ENCODE peak calls at places on chromosomes 1 and 21, in ten cellular contexts. B is amniotic stem cell; W is GM12865; T is stimulated activated CD4-positive, alpha-beta T cell treated with anti-CD3 and anti-CD28 coated beads, Interleukin-2, amount 100 ng/mL, for 24 hours; Y is BE2C; S is hypothalamus; N is RWPE1; P is AG20443; C is AG08396; R is AML-193. G is an unnamed sample.

GRCh38 chr1:220099826-220100225 is 5.9 kb downstream of the IARS2 start:
- DNase-seq in B (no peak), W (no peak), T (no peak), Y (no peak), S (no peak), N (no peak), P (no peak), C (no peak), R (no peak), G (no peak)

GRCh38 chr1:205298191-205298994 is 23.2 kb downstream of the NUAK2 start:
- DNase-seq in B (peak; percentile 93), W (no peak), T (no peak), Y (peak; percentile 79), S (no peak), N (peak; percentile 97), P (peak; percentile 91), C (peak; percentile 85), R (no peak), G (peak; percentile 80)

GRCh38 chr1:211327341-211327921 is 798 bp downstream of the TRAF5 start:
- DNase-seq in B (peak; percentile 42), W (peak; percentile 68), T (peak; percentile 45), Y (peak; percentile 81), S (no peak), N (peak; percentile 51), P (peak; percentile 68), C (peak; percentile 69), R (peak; percentile 23), G (peak; percentile 67)

GRCh38 chr1:165364432-165365133 is 8.1 kb upstream of the LMX1A start:
- DNase-seq in B (no peak), W (no peak), T (no peak), Y (no peak), S (no peak), N (peak; percentile 81), P (peak; percentile 69), C (no peak), R (no peak), G (no peak)

GRCh38 chr1:178644308-178645120 is 80.5 kb upstream of the RALGPS2 start:
- DNase-seq in B (no peak), W (no peak), T (no peak), Y (no peak), S (no peak), N (no peak), P (no peak), C (no peak), R (no peak), G (peak; percentile 54)

GRCh38 chr21:38295997-38296764 is 39.4 kb downstream of the KCNJ15 start:
- DNase-seq in B (no peak), W (no peak), T (no peak), Y (no peak), S (no peak), N (no peak), P (no peak), C (no peak), R (no peak), G (no peak)

GRCh38 chr1:1165485-1165884 is 8.2 kb upstream of the TTLL10 start:
- DNase-seq in B (no peak), W (no peak), T (no peak), Y (no peak), S (no peak), N (no peak), P (no peak), C (no peak), R (no peak), G (no peak)

GRCh38 chr1:233884461-233885151 is 19.9 kb upstream of the SLC35F3 start:
- DNase-seq in B (no peak), W (no peak), T (no peak), Y (no peak), S (no peak), N (no peak), P (no peak), C (no peak), R (no peak), G (no peak)

GRCh38 chr1:225962440-225962975 is 21.5 kb upstream of the LEFTY2 start:
- DNase-seq in B (no peak), W (peak; percentile 73), T (peak; percentile 71), Y (peak; percentile 74), S (no peak), N (no peak), P (peak; percentile 54), C (no peak), R (no peak), G (peak; percentile 61)

GRCh38 chr1:111654839-111655238 is 35.2 kb downstream of the RAP1A start:
- DNase-seq in B (no peak), W (peak; percentile 69), T (no peak), Y (no peak), S (no peak), N (no peak), P (no peak), C (no peak), R (no peak), G (no peak)

GRCh38 chr21:42784896-42785451 is 94.4 kb downstream of the WDR4 start:
- DNase-seq in B (no peak), W (no peak), T (no peak), Y (no peak), S (no peak), N (no peak), P (no peak), C (no peak), R (no peak), G (no peak)

GRCh38 chr1:204341380-204341779 is 18.3 kb downstream of the PLEKHA6 start:
- DNase-seq in B (no peak), W (no peak), T (no peak), Y (peak; percentile 52), S (no peak), N (no peak), P (peak; percentile 47), C (peak; percentile 49), R (no peak), G (peak; percentile 41)

GRCh38 chr1:118961156-118961555 is 27.0 kb downstream of the TBX15 start:
- DNase-seq in B (no peak), W (no peak), T (no peak), Y (no peak), S (no peak), N (no peak), P (no peak), C (no peak), R (no peak), G (no peak)

GRCh38 chr1:159959451-159959850 is 5.4 kb upstream of the SLAMF9 start:
- DNase-seq in B (no peak), W (no peak), T (no peak), Y (no peak), S (no peak), N (peak; percentile 31), P (no peak), C (no peak), R (no peak), G (no peak)

GRCh38 chr1:230821346-230821745 is 47.0 kb downstream of the C1orf198 start:
- DNase-seq in B (no peak), W (no peak), T (no peak), Y (no peak), S (no peak), N (no peak), P (no peak), C (no peak), R (no peak), G (no peak)

GRCh38 chr1:214332950-214333798 is 52.2 kb downstream of the SMYD2 start:
- DNase-seq in B (peak; percentile 41), W (peak; percentile 48), T (peak; percentile 51), Y (peak; percentile 58), S (peak; percentile 43), N (peak; percentile 63), P (peak; percentile 78), C (peak; percentile 56), R (peak; percentile 26), G (peak; percentile 61)

GRCh38 chr1:193763313-193763712 is 576.9 kb upstream of the B3GALT2 start:
- DNase-seq in B (no peak), W (no peak), T (no peak), Y (no peak), S (no peak), N (no peak), P (no peak), C (no peak), R (no peak), G (no peak)

GRCh38 chr1:59422921-59423575 is 126.2 kb downstream of the FGGY start:
- DNase-seq in B (no peak), W (no peak), T (no peak), Y (peak; percentile 18), S (peak; percentile 49), N (no peak), P (peak; percentile 20), C (no peak), R (no peak), G (peak; percentile 57)

GRCh38 chr21:42082501-42083360 is 11.6 kb downstream of the UMODL1 start:
- DNase-seq in B (no peak), W (no peak), T (no peak), Y (no peak), S (no peak), N (no peak), P (no peak), C (no peak), R (no peak), G (no peak)

GRCh38 chr1:40944841-40945430 is 34.6 kb upstream of the CTPS1 start:
- DNase-seq in B (no peak), W (no peak), T (no peak), Y (no peak), S (no peak), N (no peak), P (no peak), C (peak; percentile 26), R (no peak), G (no peak)

GRCh38 chr1:12132078-12132477 is 34.7 kb upstream of the TNFRSF1B start:
- DNase-seq in B (peak; percentile 54), W (no peak), T (no peak), Y (no peak), S (no peak), N (peak; percentile 81), P (peak; percentile 85), C (peak; percentile 45), R (no peak), G (no peak)

GRCh38 chr1:21317035-21317689 is 26.9 kb upstream of the ECE1 start:
- DNase-seq in B (peak; percentile 64), W (no peak), T (no peak), Y (peak; percentile 74), S (peak; percentile 53), N (no peak), P (peak; percentile 90), C (peak; percentile 78), R (no peak), G (no peak)

G was measured in hepatocyte.